ENCODE peak calls at places on chromosomes 12 and 14, in nine cellular contexts. One of them, this sample, is unnamed.
A peak's percentile ranks its signal among the peaks of the same experiment; 100 is the strongest.

GRCh38 chr14:90539996-90540395 is 143.2 kb downstream of the CALM1 start:
- DNase-seq in SK-N-SH: no peak
- DNase-seq in sigmoid colon: no peak
- DNase-seq in H1: no peak
- DNase-seq in ovary: no peak
- DNase-seq in A549: no peak
- DNase-seq in HepG2: no peak
- DNase-seq in tibial nerve: no peak
- DNase-seq in stomach: no peak
- DNase-seq in this sample: no peak

GRCh38 chr12:15928345-15928744 is 17.2 kb downstream of the DERA start:
- DNase-seq in sigmoid colon: no peak
- DNase-seq in SK-N-SH: no peak
- DNase-seq in H1: no peak
- DNase-seq in HepG2: peak; percentile 24
- DNase-seq in A549: no peak
- DNase-seq in stomach: no peak
- DNase-seq in tibial nerve: no peak
- DNase-seq in ovary: no peak
- DNase-seq in this sample: no peak

GRCh38 chr12:20520572-20520971 is 152.2 kb downstream of the PDE3A start:
- DNase-seq in stomach: no peak
- DNase-seq in A549: no peak
- DNase-seq in SK-N-SH: no peak
- DNase-seq in sigmoid colon: no peak
- DNase-seq in tibial nerve: no peak
- DNase-seq in ovary: no peak
- DNase-seq in H1: no peak
- DNase-seq in HepG2: no peak
- DNase-seq in this sample: no peak

GRCh38 chr12:92304335-92305066 is 158.9 kb upstream of the BTG1 start:
- DNase-seq in ovary: no peak
- DNase-seq in HepG2: no peak
- DNase-seq in SK-N-SH: no peak
- DNase-seq in A549: no peak
- DNase-seq in sigmoid colon: no peak
- DNase-seq in H1: no peak
- DNase-seq in tibial nerve: no peak
- DNase-seq in stomach: no peak
- DNase-seq in this sample: no peak

GRCh38 chr14:56949828-56950227 is 139.5 kb upstream of the OTX2 start:
- DNase-seq in H1: no peak
- DNase-seq in ovary: peak; percentile 29
- DNase-seq in tibial nerve: no peak
- DNase-seq in HepG2: no peak
- DNase-seq in A549: no peak
- DNase-seq in sigmoid colon: no peak
- DNase-seq in stomach: no peak
- DNase-seq in SK-N-SH: no peak
- DNase-seq in this sample: no peak

GRCh38 chr14:101031721-101032120 is 128.2 kb upstream of the RTL1 start:
- DNase-seq in HepG2: no peak
- DNase-seq in ovary: no peak
- DNase-seq in A549: no peak
- DNase-seq in tibial nerve: no peak
- DNase-seq in H1: no peak
- DNase-seq in SK-N-SH: no peak
- DNase-seq in sigmoid colon: peak; percentile 38
- DNase-seq in stomach: no peak
- DNase-seq in this sample: no peak

GRCh38 chr14:50928002-50928635 is 16.2 kb downstream of the PYGL start:
- DNase-seq in A549: no peak
- DNase-seq in stomach: no peak
- DNase-seq in SK-N-SH: no peak
- DNase-seq in sigmoid colon: no peak
- DNase-seq in HepG2: no peak
- DNase-seq in ovary: no peak
- DNase-seq in H1: no peak
- DNase-seq in tibial nerve: peak; percentile 34
- DNase-seq in this sample: no peak

GRCh38 chr12:7160183-7160582 is 29.3 kb upstream of the PEX5 start:
- DNase-seq in SK-N-SH: no peak
- DNase-seq in HepG2: no peak
- DNase-seq in H1: no peak
- DNase-seq in tibial nerve: no peak
- DNase-seq in sigmoid colon: peak; percentile 47
- DNase-seq in A549: no peak
- DNase-seq in stomach: no peak
- DNase-seq in ovary: no peak
- DNase-seq in this sample: no peak

GRCh38 chr12:124093297-124093696 is 120.3 kb downstream of the ZNF664 start:
- DNase-seq in HepG2: no peak
- DNase-seq in sigmoid colon: no peak
- DNase-seq in tibial nerve: no peak
- DNase-seq in A549: no peak
- DNase-seq in stomach: no peak
- DNase-seq in ovary: no peak
- DNase-seq in SK-N-SH: no peak
- DNase-seq in H1: no peak
- DNase-seq in this sample: no peak

GRCh38 chr12:58008658-58009057 is 67.3 kb downstream of the ATP23 start:
- DNase-seq in ovary: no peak
- DNase-seq in A549: no peak
- DNase-seq in sigmoid colon: no peak
- DNase-seq in HepG2: no peak
- DNase-seq in SK-N-SH: no peak
- DNase-seq in tibial nerve: no peak
- DNase-seq in stomach: no peak
- DNase-seq in H1: no peak
- DNase-seq in this sample: no peak

GRCh38 chr14:86035882-86036281 is 505.9 kb downstream of the FLRT2 start:
- DNase-seq in SK-N-SH: peak; percentile 19
- DNase-seq in sigmoid colon: no peak
- DNase-seq in ovary: no peak
- DNase-seq in HepG2: peak; percentile 13
- DNase-seq in H1: no peak
- DNase-seq in stomach: no peak
- DNase-seq in tibial nerve: no peak
- DNase-seq in A549: no peak
- DNase-seq in this sample: no peak

GRCh38 chr14:53894456-53894855 is 62.2 kb downstream of the BMP4 start:
- DNase-seq in tibial nerve: no peak
- DNase-seq in ovary: no peak
- DNase-seq in sigmoid colon: no peak
- DNase-seq in HepG2: no peak
- DNase-seq in H1: no peak
- DNase-seq in SK-N-SH: no peak
- DNase-seq in A549: no peak
- DNase-seq in stomach: no peak
- DNase-seq in this sample: no peak

GRCh38 chr12:75837700-75838099 is 193.9 kb downstream of the PHLDA1 start:
- DNase-seq in A549: no peak
- DNase-seq in tibial nerve: no peak
- DNase-seq in sigmoid colon: no peak
- DNase-seq in stomach: no peak
- DNase-seq in H1: no peak
- DNase-seq in HepG2: no peak
- DNase-seq in ovary: no peak
- DNase-seq in SK-N-SH: peak; percentile 36
- DNase-seq in this sample: peak; percentile 27

GRCh38 chr12:109736552-109737108 is 23.0 kb downstream of the FAM222A start:
- DNase-seq in SK-N-SH: peak; percentile 43
- DNase-seq in tibial nerve: no peak
- DNase-seq in sigmoid colon: peak; percentile 57
- DNase-seq in stomach: peak; percentile 25
- DNase-seq in A549: no peak
- DNase-seq in HepG2: peak; percentile 34
- DNase-seq in H1: no peak
- DNase-seq in ovary: peak; percentile 29
- DNase-seq in this sample: no peak

GRCh38 chr14:71244341-71244740 is 337.1 kb downstream of the PCNX1 start:
- DNase-seq in HepG2: no peak
- DNase-seq in sigmoid colon: no peak
- DNase-seq in SK-N-SH: no peak
- DNase-seq in A549: no peak
- DNase-seq in H1: no peak
- DNase-seq in tibial nerve: no peak
- DNase-seq in ovary: no peak
- DNase-seq in stomach: no peak
- DNase-seq in this sample: no peak

GRCh38 chr14:93128785-93129459 is 13.2 kb upstream of the ITPK1 start:
- DNase-seq in HepG2: no peak
- DNase-seq in ovary: no peak
- DNase-seq in sigmoid colon: no peak
- DNase-seq in stomach: no peak
- DNase-seq in SK-N-SH: no peak
- DNase-seq in tibial nerve: no peak
- DNase-seq in A549: no peak
- DNase-seq in H1: no peak
- DNase-seq in this sample: no peak

GRCh38 chr14:93135399-93135798 is 19.7 kb upstream of the ITPK1 start:
- DNase-seq in ovary: no peak
- DNase-seq in sigmoid colon: no peak
- DNase-seq in stomach: peak; percentile 76
- DNase-seq in A549: no peak
- DNase-seq in tibial nerve: no peak
- DNase-seq in SK-N-SH: no peak
- DNase-seq in HepG2: no peak
- DNase-seq in H1: no peak
- DNase-seq in this sample: no peak

GRCh38 chr14:93133476-93133875 is 17.8 kb upstream of the ITPK1 start:
- DNase-seq in sigmoid colon: peak; percentile 81
- DNase-seq in HepG2: no peak
- DNase-seq in tibial nerve: no peak
- DNase-seq in SK-N-SH: no peak
- DNase-seq in ovary: no peak
- DNase-seq in H1: no peak
- DNase-seq in stomach: no peak
- DNase-seq in A549: no peak
- DNase-seq in this sample: no peak

GRCh38 chr14:93136009-93136408 is 20.3 kb upstream of the ITPK1 start:
- DNase-seq in sigmoid colon: no peak
- DNase-seq in SK-N-SH: no peak
- DNase-seq in stomach: no peak
- DNase-seq in HepG2: no peak
- DNase-seq in tibial nerve: no peak
- DNase-seq in ovary: no peak
- DNase-seq in A549: no peak
- DNase-seq in H1: no peak
- DNase-seq in this sample: no peak

DNA sequence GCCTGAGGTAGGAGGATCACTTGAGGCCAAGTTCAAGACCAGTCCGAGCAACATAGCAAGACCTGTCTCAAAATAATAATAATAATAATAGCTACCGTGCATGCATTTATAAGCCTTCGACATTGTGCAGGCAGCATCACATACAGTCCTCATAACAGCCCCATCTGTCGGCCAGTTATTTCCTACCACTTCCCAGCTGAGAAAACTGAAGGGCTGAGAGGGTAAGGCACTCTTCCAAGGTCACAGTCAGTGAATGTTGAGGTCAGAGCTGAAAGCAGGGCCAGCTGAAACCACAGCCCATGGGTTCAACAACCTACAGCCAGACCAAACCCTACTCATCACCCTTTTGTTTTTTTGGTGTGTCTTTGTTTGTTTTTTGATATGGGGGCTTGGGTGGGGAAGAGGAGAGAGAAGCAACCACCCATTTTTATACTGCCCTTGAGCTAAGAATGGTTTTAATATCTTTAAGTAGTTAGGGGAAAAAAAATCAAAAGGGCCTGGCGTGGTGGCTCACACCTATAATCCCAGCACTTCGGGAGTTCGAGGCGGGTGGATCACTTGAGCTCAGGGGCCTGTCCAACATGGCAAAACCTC is 16.8 kb upstream of the ITPK1 start:
- DNase-seq in HepG2: peak; percentile 70
- DNase-seq in tibial nerve: peak; percentile 66
- DNase-seq in SK-N-SH: peak; percentile 63
- DNase-seq in A549: peak; percentile 59
- DNase-seq in H1: no peak
- DNase-seq in stomach: peak; percentile 63
- DNase-seq in ovary: no peak
- DNase-seq in sigmoid colon: no peak
- DNase-seq in this sample: peak; percentile 39
- TF ChIP-seq EP300 in HepG2: no peak
- TF ChIP-seq EP300 in tibial nerve: no peak
- TF ChIP-seq EP300 in SK-N-SH: no peak
- TF ChIP-seq EP300 in A549: no peak
- TF ChIP-seq EP300 in H1: no peak
- TF ChIP-seq EP300 in stomach: no peak
- TF ChIP-seq EP300 in ovary: no peak
- TF ChIP-seq EP300 in sigmoid colon: no peak
- TF ChIP-seq EP300 in this sample: no peak

GRCh38 chr12:65232490-65233077 is 45.9 kb upstream of the MSRB3 start:
- DNase-seq in H1: no peak
- DNase-seq in SK-N-SH: peak; percentile 12
- DNase-seq in HepG2: no peak
- DNase-seq in sigmoid colon: no peak
- DNase-seq in A549: peak; percentile 13
- DNase-seq in ovary: no peak
- DNase-seq in stomach: no peak
- DNase-seq in tibial nerve: no peak
- DNase-seq in this sample: no peak
- TF ChIP-seq EP300 in H1: no peak
- TF ChIP-seq EP300 in SK-N-SH: no peak
- TF ChIP-seq EP300 in HepG2: no peak
- TF ChIP-seq EP300 in sigmoid colon: no peak
- TF ChIP-seq EP300 in A549: no peak
- TF ChIP-seq EP300 in ovary: no peak
- TF ChIP-seq EP300 in stomach: no peak
- TF ChIP-seq EP300 in tibial nerve: no peak
- TF ChIP-seq EP300 in this sample: no peak

DNA sequence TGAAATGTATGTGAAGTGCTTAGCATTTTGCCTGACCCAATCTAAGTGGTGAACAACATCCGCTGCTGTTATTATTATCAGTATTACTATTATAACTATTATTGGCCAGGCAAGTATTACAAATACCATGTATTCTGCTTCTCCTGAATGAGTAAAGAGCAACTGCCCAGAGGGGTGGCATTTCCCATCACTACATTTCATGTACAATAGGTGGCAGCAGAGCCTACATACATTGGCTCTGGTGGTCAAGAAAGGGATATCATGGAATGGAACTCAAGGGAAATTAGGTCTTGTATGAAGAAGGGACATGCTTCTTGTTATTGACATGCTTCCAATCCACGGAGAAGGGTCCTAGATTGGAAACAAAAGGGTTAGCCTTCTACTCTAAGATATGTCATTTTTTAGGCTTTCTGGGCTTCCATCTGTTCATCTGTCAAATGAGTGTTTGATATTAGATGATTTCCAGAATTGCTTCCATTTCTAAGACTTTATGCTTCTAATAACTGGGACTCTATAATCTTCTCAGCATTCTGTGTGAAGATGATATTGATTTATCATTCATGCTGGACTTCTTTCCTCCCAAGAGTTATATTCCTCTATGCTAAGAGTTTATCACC is 239.0 kb downstream of the SSPN start:
- DNase-seq in ovary: no peak
- DNase-seq in HepG2: peak; percentile 48
- DNase-seq in sigmoid colon: no peak
- DNase-seq in stomach: no peak
- DNase-seq in SK-N-SH: peak; percentile 52
- DNase-seq in A549: peak; percentile 57
- DNase-seq in tibial nerve: peak; percentile 51
- DNase-seq in H1: peak; percentile 29
- DNase-seq in this sample: no peak
- TF ChIP-seq EP300 in ovary: no peak
- TF ChIP-seq EP300 in HepG2: no peak
- TF ChIP-seq EP300 in sigmoid colon: no peak
- TF ChIP-seq EP300 in stomach: no peak
- TF ChIP-seq EP300 in SK-N-SH: no peak
- TF ChIP-seq EP300 in A549: no peak
- TF ChIP-seq EP300 in tibial nerve: no peak
- TF ChIP-seq EP300 in H1: no peak
- TF ChIP-seq EP300 in this sample: no peak

GRCh38 chr12:2287589-2287988 is 234.8 kb downstream of the CACNA1C start:
- DNase-seq in H1: no peak
- DNase-seq in HepG2: no peak
- DNase-seq in stomach: no peak
- DNase-seq in sigmoid colon: no peak
- DNase-seq in ovary: no peak
- DNase-seq in tibial nerve: no peak
- DNase-seq in SK-N-SH: no peak
- DNase-seq in A549: no peak
- DNase-seq in this sample: no peak
- TF ChIP-seq EP300 in H1: no peak
- TF ChIP-seq EP300 in HepG2: no peak
- TF ChIP-seq EP300 in stomach: no peak
- TF ChIP-seq EP300 in sigmoid colon: no peak
- TF ChIP-seq EP300 in ovary: no peak
- TF ChIP-seq EP300 in tibial nerve: no peak
- TF ChIP-seq EP300 in SK-N-SH: no peak
- TF ChIP-seq EP300 in A549: no peak
- TF ChIP-seq EP300 in this sample: no peak

This sample was measured in upper lobe of left lung.